ENCODE peak calls at places on chromosomes 13 and 19, in nine cellular contexts. One of them, this sample, is unnamed.

GRCh38 chr13:44196186-44196751 is 177.4 kb upstream of the SERP2 start:
- DNase-seq in heart left ventricle: no peak
- DNase-seq in heart right ventricle: no peak
- DNase-seq in fibroblast of mammary gland: no peak
- DNase-seq in foreskin fibroblast: no peak
- DNase-seq in AG09319: no peak
- DNase-seq in left lung: no peak
- DNase-seq in MCF 10A: no peak
- DNase-seq in endothelial cell: no peak
- DNase-seq in this sample: no peak

GRCh38 chr13:112820318-112820717 is 130.5 kb downstream of the ATP11A start:
- DNase-seq in heart left ventricle: no peak
- DNase-seq in heart right ventricle: no peak
- DNase-seq in AG09319: no peak
- DNase-seq in left lung: no peak
- DNase-seq in fibroblast of mammary gland: no peak
- DNase-seq in MCF 10A: no peak
- DNase-seq in endothelial cell: no peak
- DNase-seq in foreskin fibroblast: no peak
- DNase-seq in this sample: no peak

GRCh38 chr19:11136400-11137101 is 19.0 kb downstream of the SPC24 start:
- DNase-seq in foreskin fibroblast: no peak
- DNase-seq in left lung: no peak
- DNase-seq in MCF 10A: no peak
- DNase-seq in AG09319: no peak
- DNase-seq in fibroblast of mammary gland: no peak
- DNase-seq in heart left ventricle: no peak
- DNase-seq in endothelial cell: no peak
- DNase-seq in heart right ventricle: no peak
- DNase-seq in this sample: no peak

GRCh38 chr13:109776575-109776974 is 9.8 kb downstream of the IRS2 start:
- DNase-seq in foreskin fibroblast: no peak
- DNase-seq in heart left ventricle: no peak
- DNase-seq in AG09319: no peak
- DNase-seq in left lung: no peak
- DNase-seq in endothelial cell: no peak
- DNase-seq in MCF 10A: no peak
- DNase-seq in heart right ventricle: no peak
- DNase-seq in fibroblast of mammary gland: no peak
- DNase-seq in this sample: no peak

GRCh38 chr13:76667551-76667950 is 218.7 kb downstream of the KCTD12 start:
- DNase-seq in MCF 10A: peak
- DNase-seq in endothelial cell: no peak
- DNase-seq in fibroblast of mammary gland: peak
- DNase-seq in heart left ventricle: no peak
- DNase-seq in left lung: no peak
- DNase-seq in heart right ventricle: peak
- DNase-seq in foreskin fibroblast: peak
- DNase-seq in AG09319: peak
- DNase-seq in this sample: no peak

GRCh38 chr19:15551183-15552004 is 43.1 kb downstream of the CYP4F22 start:
- DNase-seq in left lung: peak
- DNase-seq in AG09319: no peak
- DNase-seq in fibroblast of mammary gland: peak
- DNase-seq in endothelial cell: no peak
- DNase-seq in foreskin fibroblast: no peak
- DNase-seq in heart right ventricle: no peak
- DNase-seq in MCF 10A: no peak
- DNase-seq in heart left ventricle: no peak
- DNase-seq in this sample: peak

GRCh38 chr19:1050989-1051788 is 11.3 kb downstream of the ABCA7 start:
- DNase-seq in MCF 10A: no peak
- DNase-seq in left lung: peak
- DNase-seq in foreskin fibroblast: no peak
- DNase-seq in AG09319: no peak
- DNase-seq in fibroblast of mammary gland: no peak
- DNase-seq in heart left ventricle: no peak
- DNase-seq in heart right ventricle: no peak
- DNase-seq in endothelial cell: no peak
- DNase-seq in this sample: no peak

GRCh38 chr13:98988782-98989181 is 10.9 kb upstream of the DOCK9 start:
- DNase-seq in endothelial cell: no peak
- DNase-seq in heart left ventricle: no peak
- DNase-seq in foreskin fibroblast: no peak
- DNase-seq in heart right ventricle: no peak
- DNase-seq in AG09319: no peak
- DNase-seq in fibroblast of mammary gland: no peak
- DNase-seq in left lung: no peak
- DNase-seq in MCF 10A: peak
- DNase-seq in this sample: no peak

GRCh38 chr19:17021328-17021727 is 5.3 kb downstream of the CPAMD8 start:
- DNase-seq in foreskin fibroblast: no peak
- DNase-seq in heart right ventricle: no peak
- DNase-seq in left lung: no peak
- DNase-seq in endothelial cell: no peak
- DNase-seq in AG09319: no peak
- DNase-seq in fibroblast of mammary gland: peak
- DNase-seq in heart left ventricle: no peak
- DNase-seq in MCF 10A: no peak
- DNase-seq in this sample: no peak

GRCh38 chr13:114134111-114134943 is 1.9 kb upstream of the RASA3 start:
- DNase-seq in foreskin fibroblast: no peak
- DNase-seq in left lung: peak
- DNase-seq in fibroblast of mammary gland: no peak
- DNase-seq in endothelial cell: no peak
- DNase-seq in heart left ventricle: no peak
- DNase-seq in MCF 10A: no peak
- DNase-seq in AG09319: no peak
- DNase-seq in heart right ventricle: no peak
- DNase-seq in this sample: no peak

GRCh38 chr13:45333973-45334922 is 6.7 kb downstream of the TPT1 start:
- DNase-seq in foreskin fibroblast: no peak
- DNase-seq in fibroblast of mammary gland: peak
- DNase-seq in MCF 10A: no peak
- DNase-seq in endothelial cell: no peak
- DNase-seq in heart left ventricle: no peak
- DNase-seq in AG09319: no peak
- DNase-seq in heart right ventricle: no peak
- DNase-seq in left lung: no peak
- DNase-seq in this sample: no peak

GRCh38 chr13:112748947-112749346 is 59.1 kb downstream of the ATP11A start:
- DNase-seq in heart left ventricle: no peak
- DNase-seq in MCF 10A: no peak
- DNase-seq in endothelial cell: no peak
- DNase-seq in fibroblast of mammary gland: peak
- DNase-seq in heart right ventricle: no peak
- DNase-seq in foreskin fibroblast: no peak
- DNase-seq in left lung: no peak
- DNase-seq in AG09319: peak
- DNase-seq in this sample: no peak

GRCh38 chr13:40383132-40383531 is 283.3 kb downstream of the FOXO1 start:
- DNase-seq in MCF 10A: no peak
- DNase-seq in heart right ventricle: no peak
- DNase-seq in left lung: no peak
- DNase-seq in fibroblast of mammary gland: no peak
- DNase-seq in AG09319: no peak
- DNase-seq in heart left ventricle: no peak
- DNase-seq in endothelial cell: no peak
- DNase-seq in foreskin fibroblast: no peak
- DNase-seq in this sample: no peak

GRCh38 chr13:63843766-63844699 is 2428.4 kb upstream of the PCDH20 start:
- DNase-seq in heart right ventricle: no peak
- DNase-seq in foreskin fibroblast: no peak
- DNase-seq in MCF 10A: no peak
- DNase-seq in left lung: peak
- DNase-seq in heart left ventricle: no peak
- DNase-seq in AG09319: no peak
- DNase-seq in fibroblast of mammary gland: no peak
- DNase-seq in endothelial cell: no peak
- DNase-seq in this sample: no peak

GRCh38 chr19:31315621-31316011 is 33.6 kb downstream of the TSHZ3 start:
- DNase-seq in MCF 10A: no peak
- DNase-seq in heart right ventricle: no peak
- DNase-seq in fibroblast of mammary gland: no peak
- DNase-seq in foreskin fibroblast: no peak
- DNase-seq in endothelial cell: no peak
- DNase-seq in heart left ventricle: no peak
- DNase-seq in AG09319: no peak
- DNase-seq in left lung: no peak
- DNase-seq in this sample: no peak

GRCh38 chr19:50328257-50329145 is 676 bp downstream of the KCNC3 start:
- DNase-seq in heart right ventricle: no peak
- DNase-seq in fibroblast of mammary gland: no peak
- DNase-seq in AG09319: no peak
- DNase-seq in heart left ventricle: no peak
- DNase-seq in left lung: peak
- DNase-seq in MCF 10A: no peak
- DNase-seq in foreskin fibroblast: no peak
- DNase-seq in endothelial cell: no peak
- DNase-seq in this sample: peak

GRCh38 chr19:51712461-51713081 is 11.2 kb downstream of the HAS1 start:
- DNase-seq in heart right ventricle: no peak
- DNase-seq in endothelial cell: peak
- DNase-seq in foreskin fibroblast: no peak
- DNase-seq in heart left ventricle: no peak
- DNase-seq in left lung: no peak
- DNase-seq in AG09319: no peak
- DNase-seq in fibroblast of mammary gland: peak
- DNase-seq in MCF 10A: peak
- DNase-seq in this sample: no peak

GRCh38 chr13:41568990-41569387 is 111.6 kb downstream of the RGCC start:
- DNase-seq in MCF 10A: no peak
- DNase-seq in endothelial cell: no peak
- DNase-seq in heart left ventricle: no peak
- DNase-seq in fibroblast of mammary gland: peak
- DNase-seq in foreskin fibroblast: peak
- DNase-seq in left lung: no peak
- DNase-seq in AG09319: no peak
- DNase-seq in heart right ventricle: no peak
- DNase-seq in this sample: no peak

GRCh38 chr13:28346136-28346535 is 148.8 kb downstream of the FLT1 start:
- DNase-seq in AG09319: no peak
- DNase-seq in fibroblast of mammary gland: no peak
- DNase-seq in heart left ventricle: no peak
- DNase-seq in foreskin fibroblast: no peak
- DNase-seq in left lung: no peak
- DNase-seq in endothelial cell: no peak
- DNase-seq in MCF 10A: no peak
- DNase-seq in heart right ventricle: no peak
- DNase-seq in this sample: no peak

GRCh38 chr19:1310853-1311180 is 25.1 kb downstream of the EFNA2 start:
- DNase-seq in left lung: no peak
- DNase-seq in heart left ventricle: no peak
- DNase-seq in heart right ventricle: no peak
- DNase-seq in foreskin fibroblast: no peak
- DNase-seq in fibroblast of mammary gland: no peak
- DNase-seq in MCF 10A: no peak
- DNase-seq in endothelial cell: no peak
- DNase-seq in AG09319: no peak
- DNase-seq in this sample: no peak

GRCh38 chr13:93169980-93170379 is 56.6 kb upstream of the GPC6 start:
- DNase-seq in AG09319: no peak
- DNase-seq in foreskin fibroblast: peak
- DNase-seq in left lung: no peak
- DNase-seq in endothelial cell: no peak
- DNase-seq in MCF 10A: peak
- DNase-seq in heart left ventricle: no peak
- DNase-seq in fibroblast of mammary gland: peak
- DNase-seq in heart right ventricle: no peak
- DNase-seq in this sample: no peak

GRCh38 chr13:93174260-93174659 is 52.3 kb upstream of the GPC6 start:
- DNase-seq in heart left ventricle: no peak
- DNase-seq in MCF 10A: no peak
- DNase-seq in left lung: no peak
- DNase-seq in heart right ventricle: no peak
- DNase-seq in fibroblast of mammary gland: no peak
- DNase-seq in endothelial cell: no peak
- DNase-seq in AG09319: no peak
- DNase-seq in foreskin fibroblast: no peak
- DNase-seq in this sample: no peak

GRCh38 chr13:93173656-93174055 is 53.0 kb upstream of the GPC6 start:
- DNase-seq in left lung: no peak
- DNase-seq in foreskin fibroblast: no peak
- DNase-seq in fibroblast of mammary gland: no peak
- DNase-seq in MCF 10A: no peak
- DNase-seq in endothelial cell: no peak
- DNase-seq in heart right ventricle: no peak
- DNase-seq in AG09319: no peak
- DNase-seq in heart left ventricle: no peak
- DNase-seq in this sample: no peak

GRCh38 chr13:93172109-93172508 is 54.5 kb upstream of the GPC6 start:
- DNase-seq in MCF 10A: no peak
- DNase-seq in fibroblast of mammary gland: peak
- DNase-seq in heart right ventricle: no peak
- DNase-seq in endothelial cell: peak
- DNase-seq in heart left ventricle: no peak
- DNase-seq in AG09319: no peak
- DNase-seq in left lung: no peak
- DNase-seq in foreskin fibroblast: no peak
- DNase-seq in this sample: no peak
- TF ChIP-seq CTCF in MCF 10A: no peak
- TF ChIP-seq CTCF in fibroblast of mammary gland: peak
- TF ChIP-seq CTCF in heart right ventricle: no peak
- TF ChIP-seq CTCF in endothelial cell: peak
- TF ChIP-seq CTCF in heart left ventricle: no peak
- TF ChIP-seq CTCF in AG09319: peak
- TF ChIP-seq CTCF in left lung: no peak
- TF ChIP-seq CTCF in foreskin fibroblast: peak
- TF ChIP-seq CTCF in this sample: no peak

GRCh38 chr19:12669272-12670158 is 2.9 kb downstream of the WDR83 start:
- DNase-seq in left lung: peak
- DNase-seq in MCF 10A: peak
- DNase-seq in heart right ventricle: peak
- DNase-seq in fibroblast of mammary gland: peak
- DNase-seq in endothelial cell: peak
- DNase-seq in heart left ventricle: peak
- DNase-seq in AG09319: peak
- DNase-seq in foreskin fibroblast: peak
- DNase-seq in this sample: peak
- TF ChIP-seq CTCF in left lung: no peak
- TF ChIP-seq CTCF in MCF 10A: no peak
- TF ChIP-seq CTCF in heart right ventricle: no peak
- TF ChIP-seq CTCF in fibroblast of mammary gland: no peak
- TF ChIP-seq CTCF in endothelial cell: no peak
- TF ChIP-seq CTCF in heart left ventricle: no peak
- TF ChIP-seq CTCF in AG09319: no peak
- TF ChIP-seq CTCF in foreskin fibroblast: no peak
- TF ChIP-seq CTCF in this sample: no peak

GRCh38 chr19:12365372-12366162 is at the start of gene ZNF442:
- DNase-seq in foreskin fibroblast: peak
- DNase-seq in heart right ventricle: peak
- DNase-seq in heart left ventricle: peak
- DNase-seq in endothelial cell: peak
- DNase-seq in fibroblast of mammary gland: peak
- DNase-seq in left lung: peak
- DNase-seq in AG09319: peak
- DNase-seq in MCF 10A: peak
- DNase-seq in this sample: peak
- TF ChIP-seq CTCF in foreskin fibroblast: peak
- TF ChIP-seq CTCF in heart right ventricle: peak
- TF ChIP-seq CTCF in heart left ventricle: peak
- TF ChIP-seq CTCF in endothelial cell: no peak
- TF ChIP-seq CTCF in fibroblast of mammary gland: peak
- TF ChIP-seq CTCF in left lung: peak
- TF ChIP-seq CTCF in AG09319: peak
- TF ChIP-seq CTCF in MCF 10A: no peak
- TF ChIP-seq CTCF in this sample: no peak

GRCh38 chr19:40714519-40715299 is 2.0 kb downstream of the COQ8B start:
- DNase-seq in heart left ventricle: peak
- DNase-seq in AG09319: peak
- DNase-seq in left lung: peak
- DNase-seq in heart right ventricle: peak
- DNase-seq in fibroblast of mammary gland: peak
- DNase-seq in endothelial cell: peak
- DNase-seq in MCF 10A: peak
- DNase-seq in foreskin fibroblast: peak
- DNase-seq in this sample: peak
- TF ChIP-seq CTCF in heart left ventricle: no peak
- TF ChIP-seq CTCF in AG09319: no peak
- TF ChIP-seq CTCF in left lung: no peak
- TF ChIP-seq CTCF in heart right ventricle: no peak
- TF ChIP-seq CTCF in fibroblast of mammary gland: no peak
- TF ChIP-seq CTCF in endothelial cell: no peak
- TF ChIP-seq CTCF in MCF 10A: no peak
- TF ChIP-seq CTCF in foreskin fibroblast: no peak
- TF ChIP-seq CTCF in this sample: no peak

This sample was measured in activated B cell treated with CpG ODN at 0.5 μM for 24 hours.